ENCODE peak calls at places on chromosomes 11 and 22, in five cellular contexts. H is IMR-90, I is HCT116, U is heart left ventricle, P is body of pancreas. E is an unnamed sample.

GRCh38 chr11:72247584-72247983 is 3.6 kb upstream of the PHOX2A start:
- DNase-seq in H (no peak), I (no peak), U (no peak), P (no peak), E (no peak)

GRCh38 chr11:76543006-76543703 is 98.3 kb downstream of the EMSY start:
- DNase-seq in H (peak; percentile 45), I (no peak), U (no peak), P (no peak), E (no peak)

GRCh38 chr11:65793625-65794400 is 7.0 kb downstream of the OVOL1 start:
- DNase-seq in H (no peak), I (no peak), U (peak; percentile 40), P (no peak), E (no peak)

GRCh38 chr22:49790912-49791311 is 36.8 kb downstream of the BRD1 start:
- DNase-seq in H (no peak), I (no peak), U (no peak), P (no peak), E (no peak)

GRCh38 chr11:8442301-8442700 is 151.7 kb downstream of the STK33 start:
- DNase-seq in H (no peak), I (no peak), U (no peak), P (no peak), E (no peak)

GRCh38 chr11:14073821-14074529 is 111.5 kb downstream of the SPON1 start:
- DNase-seq in H (no peak), I (no peak), U (no peak), P (peak; percentile 32), E (no peak)

GRCh38 chr11:129804012-129804411 is 11.6 kb upstream of the TMEM45B start:
- DNase-seq in H (no peak), I (no peak), U (no peak), P (no peak), E (no peak)

GRCh38 chr11:35541621-35542375 is 16.4 kb upstream of the PAMR1 start:
- DNase-seq in H (peak; percentile 93), I (no peak), U (no peak), P (peak; percentile 37), E (peak; percentile 74)

GRCh38 chr22:26610983-26611382 is 6.8 kb downstream of the CRYBB1 start:
- DNase-seq in H (peak; percentile 22), I (no peak), U (no peak), P (no peak), E (no peak)

GRCh38 chr11:72617080-72617744 is 57.0 kb downstream of the PDE2A start:
- DNase-seq in H (peak; percentile 3), I (no peak), U (no peak), P (peak; percentile 32), E (peak; percentile 52)

GRCh38 chr11:8593935-8594909 is at the start of gene STK33:
- DNase-seq in H (no peak), I (peak; percentile 34), U (peak; percentile 72), P (peak; percentile 75), E (peak; percentile 76)

GRCh38 chr22:36775589-36775965 is 342 bp downstream of the IFT27 start:
- DNase-seq in H (peak; percentile 5), I (no peak), U (no peak), P (peak; percentile 58), E (peak; percentile 44)

GRCh38 chr11:132866783-132867545 is 665.3 kb downstream of the OPCML start:
- DNase-seq in H (peak; percentile 37), I (no peak), U (no peak), P (no peak), E (no peak)

GRCh38 chr11:57476883-57477506 is 16.7 kb downstream of the RTN4RL2 start:
- DNase-seq in H (peak; percentile 17), I (no peak), U (no peak), P (peak; percentile 66), E (no peak)

GRCh38 chr11:65506316-65506769 is 7.5 kb downstream of the MALAT1 start:
- DNase-seq in H (no peak), I (no peak), U (no peak), P (no peak), E (no peak)

GRCh38 chr22:27850000-27850465 is 48.5 kb upstream of the MN1 start:
- DNase-seq in H (no peak), I (no peak), U (no peak), P (no peak), E (no peak)
- TF ChIP-seq POLR2A in H (no peak), I (no peak), U (no peak), P (no peak), E (no peak)

GRCh38 chr11:69550846-69551245 is 69.4 kb downstream of the LINC01488 start:
- DNase-seq in H (no peak), I (no peak), U (no peak), P (no peak), E (no peak)

GRCh38 chr11:69552951-69553350 is 71.5 kb downstream of the LINC01488 start:
- DNase-seq in H (no peak), I (no peak), U (no peak), P (no peak), E (no peak)

GRCh38 chr11:69554849-69555248 is 73.4 kb downstream of the LINC01488 start:
- DNase-seq in H (no peak), I (no peak), U (no peak), P (no peak), E (no peak)

GRCh38 chr11:69551963-69552362 is 70.5 kb downstream of the LINC01488 start:
- DNase-seq in H (no peak), I (no peak), U (no peak), P (no peak), E (no peak)

GRCh38 chr11:69553416-69554357 is 72.2 kb downstream of the LINC01488 start:
- DNase-seq in H (no peak), I (no peak), U (no peak), P (no peak), E (no peak)
- H3K4me3 ChIP-seq in H (no peak overlapping the region), I (no peak overlapping the region), U (no peak overlapping the region), P (no peak overlapping the region), E (no peak overlapping the region)

GRCh38 chr11:119380160-119380815 is 1.2 kb downstream of the USP2 start:
- DNase-seq in H (no peak), I (no peak), U (no peak), P (no peak), E (no peak)

GRCh38 chr11:119380816-119381185 is 689 bp downstream of the USP2 start:
- DNase-seq in H (no peak), I (no peak), U (no peak), P (no peak), E (peak; percentile 25)

GRCh38 chr11:119377112-119377901 is 4.2 kb downstream of the USP2 start:
- DNase-seq in H (no peak), I (no peak), U (no peak), P (no peak), E (no peak)

GRCh38 chr11:119377961-119378667 is 3.4 kb downstream of the USP2 start:
- DNase-seq in H (no peak), I (no peak), U (no peak), P (no peak), E (no peak)

GRCh38 chr11:119378851-119379465 is 2.5 kb downstream of the USP2 start:
- DNase-seq in H (no peak), I (no peak), U (no peak), P (no peak), E (no peak)
- TF ChIP-seq POLR2A in H (no peak), I (no peak), U (peak; percentile 27), P (peak; percentile 18), E (no peak)

GRCh38 chr11:118438314-118438931 is 2.1 kb downstream of the KMT2A start:
- DNase-seq in H (peak; percentile 87), I (no peak), U (no peak), P (peak; percentile 58), E (peak; percentile 82)

GRCh38 chr11:118442903-118443589 is 6.8 kb downstream of the KMT2A start:
- DNase-seq in H (no peak), I (no peak), U (no peak), P (no peak), E (no peak)

GRCh38 chr11:118443590-118444218 is 7.4 kb downstream of the KMT2A start:
- DNase-seq in H (no peak), I (no peak), U (no peak), P (no peak), E (no peak)

GRCh38 chr11:118439656-118440055 is 3.4 kb downstream of the KMT2A start:
- DNase-seq in H (no peak), I (no peak), U (no peak), P (no peak), E (no peak)

GRCh38 chr11:118441770-118442169 is 5.5 kb downstream of the KMT2A start:
- DNase-seq in H (no peak), I (no peak), U (no peak), P (no peak), E (no peak)
- H3K4me3 ChIP-seq in H (no peak overlapping the region), I (no peak overlapping the region), U (no peak overlapping the region), P (no peak overlapping the region), E (no peak overlapping the region)

GRCh38 chr11:859394-860131 is 16.9 kb downstream of the TSPAN4 start:
- DNase-seq in H (peak; percentile 85), I (no peak), U (peak; percentile 89), P (peak; percentile 80), E (peak; percentile 82)
- TF ChIP-seq POLR2A in H (no peak), I (no peak), U (no peak), P (no peak), E (no peak)

DNA sequence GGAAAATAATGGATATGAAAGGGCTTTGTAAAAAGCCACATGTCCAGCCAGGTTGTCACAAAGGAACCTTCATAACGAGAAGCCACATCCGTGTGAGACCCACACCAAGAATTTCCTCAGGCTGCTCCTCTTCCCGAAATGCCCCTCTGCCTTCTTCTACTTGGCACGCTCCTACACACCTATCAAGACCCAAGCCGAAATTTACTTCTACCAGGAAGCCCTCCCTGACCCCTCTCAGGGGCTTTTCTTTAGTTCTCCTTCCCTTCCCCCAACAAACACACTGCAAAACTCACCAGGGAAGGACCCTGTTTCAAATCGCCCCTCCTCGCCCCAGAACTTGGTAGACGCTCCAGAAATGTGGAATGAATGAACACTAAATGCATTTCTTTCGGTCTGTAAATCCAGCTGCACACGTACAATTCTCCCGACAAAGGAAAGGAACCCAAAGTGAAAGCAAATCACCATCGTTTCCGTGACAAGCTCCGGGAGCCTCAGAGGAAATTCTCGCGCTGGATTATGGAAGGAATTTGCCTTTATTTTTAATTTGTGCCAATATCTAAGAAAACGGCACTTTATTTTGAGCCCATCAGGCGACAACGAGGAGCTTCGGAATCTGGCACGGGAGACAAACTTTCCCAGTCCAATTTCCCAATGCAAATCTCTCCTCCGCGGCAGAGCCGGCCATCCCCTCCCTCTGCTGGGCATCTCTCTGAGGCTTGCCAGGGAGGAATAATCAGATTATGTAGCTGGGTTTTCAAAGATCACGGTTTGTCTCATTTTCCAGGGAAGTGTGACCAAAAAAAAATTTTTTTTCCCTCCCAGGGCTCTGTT is 13.2 kb upstream of the SHISAL1 start:
- DNase-seq in H (peak; percentile 64), I (no peak), U (no peak), P (no peak), E (no peak)
- H3K4me3 ChIP-seq in H (peak overlapping the region; percentile 57), I (no peak overlapping the region), U (peak overlapping the region; percentile 64), P (no peak overlapping the region), E (peak overlapping the region; percentile 29)

GRCh38 chr11:19774817-19775600 is 62.4 kb downstream of the NAV2 start:
- DNase-seq in H (peak; percentile 7), I (no peak), U (no peak), P (no peak), E (no peak)

GRCh38 chr11:19775622-19776021 is 63.0 kb downstream of the NAV2 start:
- DNase-seq in H (no peak), I (no peak), U (no peak), P (no peak), E (no peak)

GRCh38 chr11:19777032-19777341 is 64.3 kb downstream of the NAV2 start:
- DNase-seq in H (no peak), I (no peak), U (no peak), P (peak; percentile 55), E (no peak)

GRCh38 chr11:19779740-19780139 is 67.1 kb downstream of the NAV2 start:
- DNase-seq in H (no peak), I (no peak), U (no peak), P (no peak), E (no peak)

GRCh38 chr11:19777342-19778102 is 64.9 kb downstream of the NAV2 start:
- DNase-seq in H (peak; percentile 84), I (no peak), U (no peak), P (peak; percentile 48), E (no peak)
- TF ChIP-seq POLR2A in H (no peak), I (no peak), U (no peak), P (peak; percentile 22), E (no peak)

E was measured in adrenal gland.